ENCODE peak calls at places on chromosomes 4 and X, in five cellular contexts. T, Z, A, B and L are unnamed samples.

GRCh38 chr4:107561481-107561880 is 158.6 kb downstream of the PAPSS1 start:
- DNase-seq in B (no peak), T (no peak), A (no peak), Z (no peak), L (no peak)

GRCh38 chr4:105666693-105667092 is 41.8 kb downstream of the INTS12 start:
- DNase-seq in A (no peak), Z (no peak), B (no peak), T (peak), L (peak)

GRCh38 chr4:77045490-77045889 is 30.3 kb downstream of the CCNI start:
- DNase-seq in B (no peak), T (no peak), Z (no peak), A (no peak), L (peak)

GRCh38 chr4:185955817-185956542 is 113.0 kb upstream of the TLR3 start:
- DNase-seq in A (no peak), B (no peak), Z (no peak), T (no peak), L (no peak)

GRCh38 chrX:133980832-133981588 is 4.4 kb downstream of the GPC3 start:
- DNase-seq in Z (no peak), T (no peak), B (no peak), A (no peak), L (no peak)

GRCh38 chrX:103376118-103376978 is at the start of gene BEX3:
- DNase-seq in T (peak), A (peak), Z (peak), B (peak), L (peak)

GRCh38 chrX:42123369-42123768 is 200.0 kb upstream of the CASK start:
- DNase-seq in B (no peak), A (no peak), T (no peak), Z (no peak), L (no peak)

GRCh38 chr4:181528570-181529184 is 714.5 kb upstream of the TENM3 start:
- DNase-seq in T (peak), Z (peak), A (peak), B (no peak), L (peak)

GRCh38 chr4:10279261-10279660 is 162.7 kb upstream of the WDR1 start:
- DNase-seq in B (no peak), Z (no peak), T (no peak), A (no peak), L (no peak)

GRCh38 chrX:35115205-35115604 is 172.6 kb downstream of the FAM47B start:
- DNase-seq in B (no peak), A (no peak), T (no peak), Z (no peak), L (peak)

GRCh38 chrX:973010-973409 is 239.4 kb downstream of the CRLF2 start:
- DNase-seq in B (no peak), T (no peak), Z (no peak), A (no peak), L (no peak)